ENCODE peak calls at places on chromosomes 5 and 9, in six cellular contexts. D is effector memory CD4-positive, alpha-beta T cell; F is choroid plexus epithelial cell; R is lower leg skin; G is small intestine; Q is neural progenitor cell. O is an unnamed sample.

GRCh38 chr5:169577966-169578365 is 5.6 kb upstream of the SPDL1 start:
- DNase-seq in D (no peak), Q (peak; percentile 34), R (no peak), G (no peak), F (peak; percentile 34), O (peak; percentile 66)

GRCh38 chr5:73218552-73219171 is 45.7 kb downstream of the TMEM174 start:
- DNase-seq in F (peak; percentile 84), G (no peak), Q (peak; percentile 34), R (no peak), D (no peak), O (peak; percentile 63)

GRCh38 chr5:351911-352225 is 30.4 kb downstream of the AHRR start:
- DNase-seq in G (no peak), F (no peak), D (no peak), Q (no peak), R (no peak), O (no peak)

GRCh38 chr9:134525070-134525815 is 116.4 kb upstream of the COL5A1 start:
- DNase-seq in R (no peak), D (no peak), G (no peak), Q (no peak), F (no peak), O (no peak)

GRCh38 chr5:150335778-150336177 is 21.7 kb upstream of the TCOF1 start:
- DNase-seq in D (no peak), R (no peak), G (no peak), Q (no peak), F (no peak), O (no peak)

GRCh38 chr5:93512799-93513198 is 68.2 kb downstream of the NR2F1-AS1 start:
- DNase-seq in R (no peak), Q (no peak), F (peak; percentile 85), G (no peak), D (no peak), O (peak; percentile 90)

GRCh38 chr5:171425596-171426244 is 6.3 kb downstream of the FGF18 start:
- DNase-seq in F (no peak), D (no peak), R (no peak), Q (no peak), G (no peak), O (no peak)

GRCh38 chr9:119086590-119086989 is 282.6 kb downstream of the BRINP1 start:
- DNase-seq in G (no peak), Q (no peak), R (no peak), D (no peak), F (no peak), O (no peak)

GRCh38 chr9:17613723-17614122 is 34.9 kb downstream of the SH3GL2 start:
- DNase-seq in Q (peak; percentile 41), F (peak; percentile 36), G (no peak), D (no peak), R (no peak), O (peak; percentile 32)

GRCh38 chr5:87258507-87258906 is 9.2 kb upstream of the RASA1 start:
- DNase-seq in Q (no peak), F (no peak), G (no peak), D (no peak), R (no peak), O (no peak)
- H3K4me3 ChIP-seq in Q (no peak overlapping the region), F (no peak overlapping the region), G (no peak overlapping the region), D (no peak overlapping the region), R (no peak overlapping the region), O (no peak overlapping the region)

DNA sequence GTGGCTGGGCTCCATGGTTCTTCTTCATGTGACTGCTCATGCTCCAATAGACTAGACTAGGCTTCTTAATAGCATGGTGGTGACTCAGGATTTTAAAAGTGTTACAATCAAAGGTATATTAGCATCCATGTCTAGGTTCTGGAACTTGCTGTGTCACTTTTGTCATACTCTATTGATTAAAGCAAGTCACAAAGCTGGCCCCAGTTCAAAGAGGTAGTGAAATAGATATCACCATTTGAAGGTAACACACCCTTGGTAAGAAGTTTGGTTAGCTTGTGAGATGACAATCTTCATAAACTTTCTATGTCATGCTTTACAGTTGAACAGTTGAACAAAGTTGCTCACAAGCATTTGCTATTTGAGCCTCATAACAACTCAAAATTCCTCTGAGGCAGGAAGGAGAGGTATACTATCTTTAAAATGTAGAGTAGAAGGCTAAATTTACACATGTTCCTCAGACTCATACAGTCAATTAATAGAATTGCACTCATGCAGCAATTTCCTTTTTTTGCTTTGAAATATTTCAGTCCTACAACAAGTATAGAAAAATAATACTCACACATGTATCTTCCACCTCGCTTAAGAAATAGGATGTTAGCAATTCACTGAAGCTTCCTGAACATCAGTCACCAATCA is 56.8 kb upstream of the TMEM252 start:
- DNase-seq in R (no peak), G (no peak), F (no peak), Q (no peak), D (no peak), O (no peak)
- H3K4me3 ChIP-seq in R (no peak overlapping the region), G (no peak overlapping the region), F (no peak overlapping the region), Q (no peak overlapping the region), D (no peak overlapping the region), O (no peak overlapping the region)

GRCh38 chr9:121297414-121297813 is 29.5 kb downstream of the GSN start:
- DNase-seq in Q (no peak), G (no peak), D (no peak), R (no peak), F (no peak), O (no peak)

GRCh38 chr9:121299467-121300282 is 31.7 kb downstream of the GSN start:
- DNase-seq in F (peak; percentile 43), D (no peak), R (peak; percentile 75), Q (peak; percentile 77), G (peak; percentile 56), O (peak; percentile 47)

GRCh38 chr9:121299125-121299466 is 31.1 kb downstream of the GSN start:
- DNase-seq in Q (no peak), R (no peak), D (no peak), F (no peak), G (no peak), O (no peak)

GRCh38 chr9:121298016-121298538 is 30.1 kb downstream of the GSN start:
- DNase-seq in Q (peak; percentile 19), R (no peak), F (no peak), G (no peak), D (no peak), O (no peak)

GRCh38 chr9:121298689-121299112 is 30.7 kb downstream of the GSN start:
- DNase-seq in D (no peak), Q (peak; percentile 16), G (no peak), R (peak; percentile 54), F (no peak), O (peak; percentile 80)
- H3K4me3 ChIP-seq in D (no peak overlapping the region), Q (peak overlapping the region; percentile 54), G (no peak overlapping the region), R (no peak overlapping the region), F (no peak overlapping the region), O (no peak overlapping the region)

GRCh38 chr9:110130791-110131416 is 77.1 kb downstream of the C9orf152 start:
- DNase-seq in F (no peak), D (no peak), Q (no peak), G (no peak), R (no peak), O (no peak)
- H3K4me3 ChIP-seq in F (no peak overlapping the region), D (no peak overlapping the region), Q (no peak overlapping the region), G (no peak overlapping the region), R (no peak overlapping the region), O (no peak overlapping the region)

DNA sequence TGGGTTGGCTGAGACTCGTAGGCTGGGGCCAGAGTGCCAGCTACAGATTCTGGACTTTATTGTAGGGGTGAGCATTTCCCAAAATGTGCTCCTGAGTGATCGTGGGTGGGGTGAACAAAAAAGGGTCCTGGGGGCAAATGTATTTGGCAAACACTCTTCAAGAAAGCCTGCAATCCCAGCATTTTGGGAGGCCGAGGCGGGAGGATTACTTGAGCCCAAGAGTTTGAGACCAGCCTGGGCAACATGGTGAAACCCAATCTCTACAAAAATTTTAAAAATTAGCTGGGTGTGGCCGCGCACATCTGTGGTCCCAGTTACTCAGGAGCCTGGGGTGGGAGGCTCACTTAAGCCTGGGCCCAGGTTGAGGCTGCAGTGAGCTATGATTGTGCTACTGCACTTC is 55.5 kb upstream of the CDKN2AIPNL start:
- DNase-seq in D (no peak), G (no peak), Q (no peak), F (no peak), R (no peak), O (no peak)
- H3K4me3 ChIP-seq in D (no peak overlapping the region), G (no peak overlapping the region), Q (peak overlapping the region; percentile 61), F (no peak overlapping the region), R (no peak overlapping the region), O (no peak overlapping the region)

GRCh38 chr5:147737921-147738320 is 44.6 kb downstream of the JAKMIP2 start:
- DNase-seq in F (no peak), G (no peak), D (no peak), R (no peak), Q (no peak), O (no peak)
- H3K4me3 ChIP-seq in F (no peak overlapping the region), G (no peak overlapping the region), D (no peak overlapping the region), R (no peak overlapping the region), Q (no peak overlapping the region), O (no peak overlapping the region)

DNA sequence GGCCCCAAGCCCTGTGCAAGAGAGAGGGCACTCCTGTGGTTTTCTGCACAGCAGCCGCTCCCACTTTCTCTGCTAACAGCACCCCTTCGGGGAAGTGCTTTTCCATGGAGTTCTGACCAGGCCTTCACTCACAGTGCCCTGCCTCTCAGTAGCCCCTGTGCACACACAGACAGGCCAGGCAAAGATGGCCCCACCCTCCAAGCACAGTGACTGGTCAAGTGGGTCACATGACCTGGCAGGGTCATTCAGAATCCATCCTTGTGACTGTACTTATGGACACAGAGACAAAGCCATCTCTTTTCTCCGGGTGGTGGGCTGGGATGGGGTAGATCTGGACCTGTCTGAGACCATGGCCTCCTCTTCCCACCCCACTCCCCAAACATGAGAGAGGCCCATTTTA is 82.5 kb downstream of the PSD2 start:
- DNase-seq in Q (no peak), D (no peak), F (no peak), G (no peak), R (no peak), O (no peak)
- H3K4me3 ChIP-seq in Q (no peak overlapping the region), D (no peak overlapping the region), F (no peak overlapping the region), G (no peak overlapping the region), R (no peak overlapping the region), O (no peak overlapping the region)

O was measured in fibroblast of pulmonary artery.